ENCODE peak calls at places on chromosome 11, in eight cellular contexts. U, N, J, P, K, D, G and F are unnamed samples.

GRCh38 chr11:26993965-26994446 is at the start of gene FIBIN:
- DNase-seq in U (no peak), N (peak), J (no peak), P (no peak), K (peak), D (peak), G (peak), F (peak)

GRCh38 chr11:104198576-104198975 is 34.6 kb upstream of the PDGFD start:
- DNase-seq in U (no peak), N (no peak), J (no peak), P (no peak), K (no peak), D (no peak), G (peak), F (no peak)

GRCh38 chr11:117822031-117822521 is 2.5 kb downstream of the FXYD2 start:
- DNase-seq in U (peak), N (peak), J (peak), P (peak), K (peak), D (no peak), G (peak), F (no peak)

GRCh38 chr11:133403900-133404299 is 128.4 kb downstream of the OPCML start:
- DNase-seq in U (no peak), N (no peak), J (peak), P (no peak), K (no peak), D (no peak), G (no peak), F (no peak)

GRCh38 chr11:107598225-107599139 is 7.5 kb downstream of the ELMOD1 start:
- DNase-seq in U (no peak), N (no peak), J (peak), P (peak), K (no peak), D (no peak), G (peak), F (no peak)

GRCh38 chr11:130159657-130160459 is at the start of gene ST14:
- DNase-seq in U (no peak), N (no peak), J (no peak), P (peak), K (peak), D (peak), G (peak), F (no peak)

GRCh38 chr11:84563356-84563755 is 1063.8 kb downstream of the DLG2 start:
- DNase-seq in U (no peak), N (no peak), J (no peak), P (no peak), K (no peak), D (no peak), G (no peak), F (no peak)

GRCh38 chr11:12125609-12126149 is 15.3 kb downstream of the MICAL2 start:
- DNase-seq in U (no peak), N (no peak), J (no peak), P (peak), K (no peak), D (peak), G (peak), F (no peak)

GRCh38 chr11:134792044-134792443 is 380.0 kb upstream of the B3GAT1 start:
- DNase-seq in U (no peak), N (no peak), J (no peak), P (no peak), K (no peak), D (no peak), G (no peak), F (no peak)

GRCh38 chr11:122198291-122198983 is 82.4 kb upstream of the BLID start:
- DNase-seq in U (no peak), N (no peak), J (no peak), P (no peak), K (no peak), D (no peak), G (no peak), F (no peak)

GRCh38 chr11:133386262-133386661 is 146.0 kb downstream of the OPCML start:
- DNase-seq in U (no peak), N (no peak), J (no peak), P (no peak), K (no peak), D (no peak), G (no peak), F (no peak)

GRCh38 chr11:79404325-79404724 is 36.5 kb downstream of the TENM4 start:
- DNase-seq in U (no peak), N (no peak), J (no peak), P (no peak), K (no peak), D (no peak), G (peak), F (no peak)

GRCh38 chr11:64969209-64969608 is 2.7 kb downstream of the MAJIN start:
- DNase-seq in U (no peak), N (no peak), J (no peak), P (no peak), K (peak), D (peak), G (peak), F (no peak)

GRCh38 chr11:69127091-69127850 is 28.5 kb upstream of the SMIM38 start:
- DNase-seq in U (no peak), N (no peak), J (no peak), P (peak), K (peak), D (no peak), G (no peak), F (no peak)

GRCh38 chr11:60905047-60905446 is 1.3 kb downstream of the PRPF19 start:
- DNase-seq in U (no peak), N (no peak), J (no peak), P (no peak), K (no peak), D (no peak), G (peak), F (no peak)
- H3K27ac ChIP-seq in U (peak), N (peak), J (peak), P (no peak), K (no peak), D (no peak), G (peak), F (no peak)

GRCh38 chr11:47987310-47987709 is 7.0 kb downstream of the PTPRJ start:
- DNase-seq in U (no peak), N (no peak), J (no peak), P (no peak), K (no peak), D (no peak), G (no peak), F (no peak)

GRCh38 chr11:47986742-47987141 is 6.4 kb downstream of the PTPRJ start:
- DNase-seq in U (no peak), N (no peak), J (peak), P (no peak), K (no peak), D (no peak), G (no peak), F (no peak)

GRCh38 chr11:47986219-47986618 is 5.9 kb downstream of the PTPRJ start:
- DNase-seq in U (no peak), N (no peak), J (peak), P (no peak), K (no peak), D (no peak), G (no peak), F (no peak)

GRCh38 chr11:47989779-47990178 is 9.4 kb downstream of the PTPRJ start:
- DNase-seq in U (no peak), N (no peak), J (peak), P (no peak), K (no peak), D (no peak), G (no peak), F (no peak)

DNA sequence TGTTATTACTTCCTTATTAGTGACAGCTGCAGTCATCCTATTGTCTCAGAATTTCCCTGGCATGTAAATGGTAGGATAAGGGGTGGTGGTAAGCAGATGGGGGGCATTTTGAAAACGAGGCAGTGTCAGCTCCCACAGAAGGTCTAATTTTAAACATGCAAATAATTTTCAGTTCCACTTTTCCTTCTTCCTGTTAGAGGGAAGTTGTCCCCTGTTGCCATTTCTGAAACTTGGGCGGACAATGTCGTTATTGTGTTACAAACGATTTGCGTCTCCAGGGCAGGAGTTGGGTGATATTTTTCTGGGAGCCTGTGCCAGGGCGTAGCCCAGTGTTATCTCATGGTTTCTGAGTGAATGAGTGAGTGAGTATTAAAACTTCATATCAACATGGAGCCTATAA is 7.4 kb downstream of the PTPRJ start:
- DNase-seq in U (no peak), N (no peak), J (peak), P (no peak), K (no peak), D (no peak), G (no peak), F (no peak)
- H3K27ac ChIP-seq in U (no peak), N (no peak), J (peak), P (peak), K (peak), D (no peak), G (no peak), F (peak)

GRCh38 chr11:125188021-125188420 is 23.5 kb downstream of the PKNOX2 start:
- DNase-seq in U (no peak), N (no peak), J (no peak), P (no peak), K (no peak), D (peak), G (peak), F (no peak)
- H3K27ac ChIP-seq in U (no peak), N (no peak), J (no peak), P (no peak), K (no peak), D (no peak), G (no peak), F (no peak)

GRCh38 chr11:749731-750130 is 2.5 kb downstream of the TALDO1 start:
- DNase-seq in U (no peak), N (no peak), J (no peak), P (peak), K (no peak), D (no peak), G (peak), F (no peak)
- H3K27ac ChIP-seq in U (no peak), N (no peak), J (no peak), P (peak), K (peak), D (peak), G (peak), F (peak)

GRCh38 chr11:114091791-114092397 is 32.4 kb downstream of the ZBTB16 start:
- DNase-seq in U (no peak), N (no peak), J (no peak), P (no peak), K (no peak), D (no peak), G (no peak), F (no peak)

GRCh38 chr11:114090976-114091375 is 31.5 kb downstream of the ZBTB16 start:
- DNase-seq in U (no peak), N (peak), J (no peak), P (no peak), K (no peak), D (no peak), G (no peak), F (no peak)

GRCh38 chr11:114088836-114089235 is 29.3 kb downstream of the ZBTB16 start:
- DNase-seq in U (no peak), N (no peak), J (no peak), P (no peak), K (peak), D (no peak), G (no peak), F (peak)

GRCh38 chr11:114089748-114090147 is 30.2 kb downstream of the ZBTB16 start:
- DNase-seq in U (no peak), N (peak), J (no peak), P (no peak), K (no peak), D (no peak), G (no peak), F (no peak)

DNA sequence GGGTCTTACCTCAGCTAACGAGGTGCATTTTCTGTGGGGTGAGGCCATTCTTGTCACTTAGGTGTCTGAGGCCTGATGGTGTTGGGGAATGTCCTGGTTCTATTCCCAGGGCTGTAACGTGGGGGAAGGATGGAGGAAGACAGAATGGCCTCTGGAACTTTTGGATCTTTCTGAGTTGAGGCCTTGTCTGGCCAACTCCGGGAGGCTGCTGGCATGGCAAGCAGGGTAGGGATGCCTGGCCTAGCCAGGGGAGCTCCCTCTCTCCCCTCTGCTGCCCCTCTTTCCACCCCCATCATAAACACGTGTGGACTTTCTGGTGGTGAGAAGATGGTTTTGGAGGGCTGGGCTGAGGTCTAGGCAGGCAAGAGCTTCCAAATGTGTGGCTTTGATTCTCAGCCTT is 30.7 kb downstream of the ZBTB16 start:
- DNase-seq in U (no peak), N (peak), J (no peak), P (no peak), K (no peak), D (no peak), G (no peak), F (no peak)
- H3K27ac ChIP-seq in U (no peak), N (peak), J (no peak), P (no peak), K (peak), D (peak), G (no peak), F (peak)